ENCODE peak calls at places on chromosomes 6 and 20, in five cellular contexts. W is progenitor cell of endocrine pancreas, V is tibial nerve, C is A549, L is lung. Q is an unnamed sample.

GRCh38 chr6:149963212-149963461 is 606 bp upstream of the ULBP1 start:
- DNase-seq in V (no peak), W (no peak), L (no peak), C (peak), Q (peak)

GRCh38 chr6:108730556-108731228 is 117.5 kb upstream of the ARMC2 start:
- DNase-seq in V (no peak), C (no peak), L (no peak), W (no peak), Q (no peak)

GRCh38 chr6:23499549-23499948 is 626.5 kb upstream of the NRSN1 start:
- DNase-seq in C (no peak), W (no peak), L (no peak), V (no peak), Q (no peak)

GRCh38 chr6:42993445-42993844 is 9.1 kb downstream of the PPP2R5D start:
- DNase-seq in C (no peak), V (no peak), W (no peak), L (no peak), Q (no peak)

GRCh38 chr6:168390746-168391400 is 50.1 kb upstream of the SMOC2 start:
- DNase-seq in V (no peak), W (no peak), L (no peak), C (no peak), Q (no peak)

GRCh38 chr20:7470912-7471311 is 469.3 kb downstream of the HAO1 start:
- DNase-seq in W (no peak), V (no peak), C (no peak), L (no peak), Q (no peak)

GRCh38 chr20:32786059-32786760 is 24.0 kb downstream of the DNMT3B start:
- DNase-seq in C (no peak), W (no peak), V (no peak), L (no peak), Q (no peak)

GRCh38 chr6:90977513-90977912 is 390.6 kb upstream of the MAP3K7 start:
- DNase-seq in C (no peak), W (no peak), L (no peak), V (no peak), Q (no peak)

GRCh38 chr6:134004714-134005113 is 47.7 kb downstream of the SLC2A12 start:
- DNase-seq in L (no peak), C (no peak), V (no peak), W (no peak), Q (no peak)

GRCh38 chr20:11891081-11891826 is 26.4 kb upstream of the BTBD3 start:
- DNase-seq in C (peak), W (peak), L (peak), V (peak), Q (no peak)

GRCh38 chr6:139597781-139598368 is 223.4 kb upstream of the CITED2 start:
- DNase-seq in C (peak), V (peak), W (no peak), L (peak), Q (no peak)

GRCh38 chr20:35319206-35320197 is 27.3 kb upstream of the FAM83C start:
- DNase-seq in L (no peak), V (no peak), C (peak), W (no peak), Q (no peak)

GRCh38 chr6:168404560-168404959 is 36.4 kb upstream of the SMOC2 start:
- DNase-seq in L (no peak), C (no peak), V (no peak), W (no peak), Q (no peak)

GRCh38 chr6:96899019-96899418 is 1.3 kb upstream of the NDUFAF4 start:
- DNase-seq in W (no peak), C (peak), L (no peak), V (peak), Q (no peak)

GRCh38 chr6:163711615-163712568 is 297.4 kb downstream of the QKI start:
- DNase-seq in C (no peak), L (peak), V (peak), W (no peak), Q (no peak)

GRCh38 chr20:58711266-58712051 is 18.9 kb downstream of the NPEPL1 start:
- DNase-seq in L (no peak), V (peak), C (no peak), W (no peak), Q (peak)

DNA sequence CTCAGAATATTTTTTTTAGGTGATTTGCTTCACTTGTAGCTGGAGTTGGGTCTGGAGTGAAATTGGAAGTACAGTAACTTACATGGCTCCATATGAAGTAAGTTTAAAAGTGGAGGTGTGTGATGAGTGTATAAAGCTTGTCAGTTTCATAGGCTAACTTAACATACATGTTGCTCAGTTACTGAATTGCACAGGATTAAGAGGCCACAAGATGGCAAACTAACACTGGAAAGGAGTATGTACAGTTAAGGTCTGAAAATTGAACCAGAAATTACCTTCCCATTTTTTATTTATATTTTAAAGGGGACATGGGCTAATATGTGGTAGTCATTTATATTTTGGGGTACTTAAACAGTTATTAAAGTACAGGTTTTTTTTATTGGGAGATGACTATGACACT is 45.3 kb upstream of the SMIM8 start:
- DNase-seq in V (no peak), W (no peak), C (peak), L (no peak), Q (no peak)
- TF ChIP-seq CTCF in V (no peak), W (peak), C (peak), L (no peak), Q (peak)

DNA sequence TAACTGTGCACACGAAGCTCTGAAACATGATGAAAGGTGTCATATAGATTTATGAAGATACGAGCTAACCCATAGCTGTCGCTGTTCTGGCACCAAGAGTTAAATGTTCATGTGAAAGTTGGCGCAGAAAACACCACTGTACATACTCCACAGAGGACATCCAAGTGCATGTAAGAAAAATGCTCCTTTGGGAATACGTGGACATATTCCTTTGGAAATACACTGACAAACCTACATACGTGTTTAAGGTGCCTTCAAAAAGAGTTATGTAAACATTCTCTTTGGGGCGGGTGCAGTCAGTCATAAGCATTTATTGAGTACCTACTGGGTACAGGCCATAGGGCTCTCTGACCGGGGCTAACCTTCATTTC is 723 bp upstream of the ARID1B start:
- DNase-seq in W (no peak), V (peak), L (no peak), C (peak), Q (no peak)
- TF ChIP-seq CTCF in W (no peak), V (no peak), L (no peak), C (no peak), Q (peak)

GRCh38 chr20:37276494-37277252 is 12.8 kb upstream of the MANBAL start:
- DNase-seq in W (no peak), L (no peak), V (peak), C (peak), Q (no peak)
- TF ChIP-seq CTCF in W (peak), L (no peak), V (no peak), C (peak), Q (peak)

GRCh38 chr6:148311849-148312669 is 30.6 kb upstream of the SASH1 start:
- DNase-seq in C (no peak), L (no peak), V (no peak), W (no peak), Q (no peak)

GRCh38 chr6:148317051-148317450 is 25.6 kb upstream of the SASH1 start:
- DNase-seq in W (no peak), C (no peak), L (no peak), V (no peak), Q (no peak)

GRCh38 chr6:148316308-148316707 is 26.3 kb upstream of the SASH1 start:
- DNase-seq in V (no peak), C (no peak), W (no peak), L (no peak), Q (no peak)

GRCh38 chr6:148309301-148309700 is 33.3 kb upstream of the SASH1 start:
- DNase-seq in C (no peak), W (no peak), L (no peak), V (no peak), Q (no peak)

GRCh38 chr6:148313483-148313882 is 29.2 kb upstream of the SASH1 start:
- DNase-seq in V (no peak), W (no peak), C (no peak), L (no peak), Q (no peak)
- TF ChIP-seq CTCF in V (no peak), W (no peak), C (no peak), L (no peak), Q (no peak)